ENCODE peak calls at places on chromosomes 11 and 22, in nine cellular contexts. One of them, this sample, is unnamed.

GRCh38 chr11:126109941-126110731 is 47.5 kb upstream of the CDON start:
- DNase-seq in HL-60: no peak
- DNase-seq in SK-N-SH: no peak
- DNase-seq in prostate gland: no peak
- DNase-seq in HCT116: no peak
- DNase-seq in transverse colon: no peak
- DNase-seq in suprapubic skin: no peak
- DNase-seq in GM12878: no peak
- DNase-seq in stomach: no peak
- DNase-seq in this sample: no peak

GRCh38 chr11:106624377-106624776 is 393.9 kb downstream of the GUCY1A2 start:
- DNase-seq in suprapubic skin: no peak
- DNase-seq in transverse colon: no peak
- DNase-seq in GM12878: no peak
- DNase-seq in HL-60: no peak
- DNase-seq in SK-N-SH: no peak
- DNase-seq in stomach: no peak
- DNase-seq in HCT116: no peak
- DNase-seq in prostate gland: no peak
- DNase-seq in this sample: no peak

GRCh38 chr11:3165152-3165705 is at the start of gene OSBPL5:
- DNase-seq in prostate gland: peak; percentile 68
- DNase-seq in SK-N-SH: peak; percentile 90
- DNase-seq in stomach: peak; percentile 79
- DNase-seq in suprapubic skin: peak; percentile 87
- DNase-seq in HL-60: peak; percentile 71
- DNase-seq in transverse colon: peak; percentile 82
- DNase-seq in GM12878: no peak
- DNase-seq in HCT116: no peak
- DNase-seq in this sample: no peak

GRCh38 chr11:66267379-66268209 is 845 bp upstream of the RAB1B start:
- DNase-seq in HL-60: peak; percentile 74
- DNase-seq in GM12878: peak; percentile 54
- DNase-seq in prostate gland: peak; percentile 85
- DNase-seq in suprapubic skin: peak; percentile 94
- DNase-seq in transverse colon: peak; percentile 92
- DNase-seq in stomach: peak; percentile 89
- DNase-seq in HCT116: peak; percentile 69
- DNase-seq in SK-N-SH: peak; percentile 96
- DNase-seq in this sample: peak; percentile 53

GRCh38 chr22:42437488-42438292 is 5.5 kb upstream of the NFAM1 start:
- DNase-seq in suprapubic skin: peak; percentile 93
- DNase-seq in transverse colon: peak; percentile 82
- DNase-seq in GM12878: peak; percentile 84
- DNase-seq in HL-60: peak; percentile 80
- DNase-seq in stomach: peak; percentile 78
- DNase-seq in SK-N-SH: peak; percentile 82
- DNase-seq in HCT116: peak; percentile 51
- DNase-seq in prostate gland: no peak
- DNase-seq in this sample: peak; percentile 39

GRCh38 chr11:132448334-132448995 is 1078.0 kb downstream of the NTM start:
- DNase-seq in SK-N-SH: no peak
- DNase-seq in transverse colon: no peak
- DNase-seq in GM12878: no peak
- DNase-seq in prostate gland: no peak
- DNase-seq in HCT116: no peak
- DNase-seq in stomach: no peak
- DNase-seq in HL-60: no peak
- DNase-seq in suprapubic skin: no peak
- DNase-seq in this sample: no peak

GRCh38 chr11:2268911-2269600 is 1.3 kb downstream of the ASCL2 start:
- DNase-seq in suprapubic skin: peak; percentile 80
- DNase-seq in HL-60: peak; percentile 89
- DNase-seq in stomach: peak; percentile 65
- DNase-seq in GM12878: no peak
- DNase-seq in transverse colon: peak; percentile 48
- DNase-seq in HCT116: no peak
- DNase-seq in prostate gland: peak; percentile 72
- DNase-seq in SK-N-SH: peak; percentile 64
- DNase-seq in this sample: no peak

GRCh38 chr22:49107561-49107960 is 720.1 kb downstream of the BRD1 start:
- DNase-seq in HCT116: no peak
- DNase-seq in suprapubic skin: no peak
- DNase-seq in transverse colon: no peak
- DNase-seq in HL-60: no peak
- DNase-seq in stomach: no peak
- DNase-seq in prostate gland: no peak
- DNase-seq in GM12878: no peak
- DNase-seq in SK-N-SH: no peak
- DNase-seq in this sample: no peak

GRCh38 chr11:40877256-40877655 is 582.2 kb downstream of the LRRC4C start:
- DNase-seq in stomach: no peak
- DNase-seq in HL-60: no peak
- DNase-seq in HCT116: no peak
- DNase-seq in transverse colon: no peak
- DNase-seq in prostate gland: no peak
- DNase-seq in GM12878: no peak
- DNase-seq in SK-N-SH: no peak
- DNase-seq in suprapubic skin: no peak
- DNase-seq in this sample: no peak

GRCh38 chr22:46537946-46538815 is 761 bp upstream of the CELSR1 start:
- DNase-seq in HL-60: no peak
- DNase-seq in stomach: no peak
- DNase-seq in prostate gland: no peak
- DNase-seq in HCT116: no peak
- DNase-seq in SK-N-SH: peak; percentile 69
- DNase-seq in suprapubic skin: no peak
- DNase-seq in transverse colon: no peak
- DNase-seq in GM12878: no peak
- DNase-seq in this sample: no peak

GRCh38 chr11:75380716-75381420 is 18.4 kb upstream of the RPS3 start:
- DNase-seq in GM12878: no peak
- DNase-seq in stomach: no peak
- DNase-seq in prostate gland: no peak
- DNase-seq in SK-N-SH: no peak
- DNase-seq in suprapubic skin: no peak
- DNase-seq in HCT116: no peak
- DNase-seq in HL-60: peak; percentile 78
- DNase-seq in transverse colon: peak; percentile 61
- DNase-seq in this sample: no peak

GRCh38 chr22:31103899-31104694 is 3.3 kb downstream of the SELENOM start:
- DNase-seq in HL-60: no peak
- DNase-seq in prostate gland: no peak
- DNase-seq in stomach: no peak
- DNase-seq in SK-N-SH: no peak
- DNase-seq in transverse colon: no peak
- DNase-seq in suprapubic skin: no peak
- DNase-seq in GM12878: no peak
- DNase-seq in HCT116: no peak
- DNase-seq in this sample: no peak

GRCh38 chr22:31106001-31106571 is 1.3 kb downstream of the SELENOM start:
- DNase-seq in suprapubic skin: no peak
- DNase-seq in HL-60: no peak
- DNase-seq in GM12878: no peak
- DNase-seq in SK-N-SH: no peak
- DNase-seq in transverse colon: no peak
- DNase-seq in HCT116: no peak
- DNase-seq in prostate gland: no peak
- DNase-seq in stomach: no peak
- DNase-seq in this sample: no peak

GRCh38 chr22:31103111-31103510 is 4.3 kb downstream of the SELENOM start:
- DNase-seq in stomach: no peak
- DNase-seq in suprapubic skin: no peak
- DNase-seq in prostate gland: no peak
- DNase-seq in SK-N-SH: no peak
- DNase-seq in HCT116: no peak
- DNase-seq in GM12878: no peak
- DNase-seq in HL-60: no peak
- DNase-seq in transverse colon: no peak
- DNase-seq in this sample: no peak

GRCh38 chr22:31105282-31105929 is 2.0 kb downstream of the SELENOM start:
- DNase-seq in SK-N-SH: no peak
- DNase-seq in GM12878: no peak
- DNase-seq in stomach: no peak
- DNase-seq in HCT116: no peak
- DNase-seq in HL-60: no peak
- DNase-seq in transverse colon: no peak
- DNase-seq in prostate gland: no peak
- DNase-seq in suprapubic skin: no peak
- DNase-seq in this sample: no peak

DNA sequence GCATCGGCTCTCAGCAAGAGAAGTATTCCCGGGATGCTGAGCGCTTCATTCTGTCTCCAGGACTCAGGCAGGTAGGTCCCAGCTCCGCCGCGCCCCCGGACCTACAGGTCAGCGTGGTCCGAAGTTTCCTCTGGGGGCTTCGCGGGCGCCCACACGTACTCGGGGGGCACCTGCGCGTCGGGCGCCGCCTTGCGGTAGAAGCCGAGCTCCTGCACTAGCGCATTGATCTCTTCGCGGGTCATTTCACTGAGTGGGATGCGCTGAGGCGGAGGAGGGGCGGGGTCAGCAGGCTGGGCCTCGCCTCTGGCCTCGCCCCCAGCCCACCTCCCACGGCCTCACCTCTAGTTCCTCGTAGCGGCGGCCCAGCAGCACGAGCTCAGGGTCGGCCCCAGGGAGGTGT is 2.5 kb downstream of the SELENOM start:
- DNase-seq in transverse colon: no peak
- DNase-seq in GM12878: no peak
- DNase-seq in suprapubic skin: no peak
- DNase-seq in HL-60: no peak
- DNase-seq in HCT116: no peak
- DNase-seq in stomach: no peak
- DNase-seq in prostate gland: no peak
- DNase-seq in SK-N-SH: no peak
- DNase-seq in this sample: no peak
- TF ChIP-seq CTCF in transverse colon: no peak
- TF ChIP-seq CTCF in GM12878: peak; percentile 43
- TF ChIP-seq CTCF in suprapubic skin: no peak
- TF ChIP-seq CTCF in HL-60: no peak
- TF ChIP-seq CTCF in HCT116: no peak
- TF ChIP-seq CTCF in stomach: peak; percentile 16
- TF ChIP-seq CTCF in prostate gland: no peak
- TF ChIP-seq CTCF in SK-N-SH: no peak
- TF ChIP-seq CTCF in this sample: no peak

DNA sequence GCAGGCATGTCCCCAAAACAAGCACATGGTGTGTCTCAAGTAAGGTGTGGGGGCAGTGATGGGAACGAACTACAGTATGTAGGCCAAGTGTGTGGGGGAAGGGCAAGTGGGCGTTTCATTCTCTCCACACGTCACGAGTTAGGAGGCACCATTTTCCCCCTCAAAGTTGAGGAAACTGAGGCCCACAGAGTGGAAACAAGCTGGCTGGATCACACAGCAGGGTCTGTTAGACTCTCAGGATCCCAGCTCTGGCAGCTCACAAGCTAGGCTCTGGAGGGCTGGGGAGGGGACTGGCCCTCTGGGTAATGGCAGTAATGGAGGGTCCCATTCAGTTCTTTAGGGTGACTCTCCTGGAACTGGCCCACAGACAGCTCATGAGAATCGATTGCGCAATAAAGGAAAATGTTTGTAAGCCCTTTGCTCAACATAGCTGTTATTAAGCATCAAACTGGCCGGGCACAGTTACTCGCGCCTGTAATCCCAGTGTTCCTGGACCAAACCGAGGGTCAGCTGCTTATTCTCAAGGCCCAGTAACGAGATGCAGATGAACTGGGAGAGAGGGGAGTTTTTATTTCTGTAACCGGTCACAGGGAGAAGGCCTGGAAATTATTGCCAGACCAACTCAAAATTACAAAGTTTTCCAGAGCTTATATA is 24.1 kb upstream of the TUB start:
- DNase-seq in HL-60: no peak
- DNase-seq in transverse colon: peak; percentile 39
- DNase-seq in HCT116: no peak
- DNase-seq in prostate gland: no peak
- DNase-seq in stomach: peak; percentile 26
- DNase-seq in SK-N-SH: no peak
- DNase-seq in GM12878: no peak
- DNase-seq in suprapubic skin: peak; percentile 92
- DNase-seq in this sample: no peak
- TF ChIP-seq POLR2AphosphoS5 in HL-60: no peak
- TF ChIP-seq POLR2AphosphoS5 in transverse colon: peak; percentile 50
- TF ChIP-seq POLR2AphosphoS5 in HCT116: no peak
- TF ChIP-seq POLR2AphosphoS5 in prostate gland: no peak
- TF ChIP-seq POLR2AphosphoS5 in stomach: peak; percentile 64
- TF ChIP-seq POLR2AphosphoS5 in SK-N-SH: no peak
- TF ChIP-seq POLR2AphosphoS5 in GM12878: no peak
- TF ChIP-seq POLR2AphosphoS5 in suprapubic skin: peak; percentile 78
- TF ChIP-seq POLR2AphosphoS5 in this sample: no peak

DNA sequence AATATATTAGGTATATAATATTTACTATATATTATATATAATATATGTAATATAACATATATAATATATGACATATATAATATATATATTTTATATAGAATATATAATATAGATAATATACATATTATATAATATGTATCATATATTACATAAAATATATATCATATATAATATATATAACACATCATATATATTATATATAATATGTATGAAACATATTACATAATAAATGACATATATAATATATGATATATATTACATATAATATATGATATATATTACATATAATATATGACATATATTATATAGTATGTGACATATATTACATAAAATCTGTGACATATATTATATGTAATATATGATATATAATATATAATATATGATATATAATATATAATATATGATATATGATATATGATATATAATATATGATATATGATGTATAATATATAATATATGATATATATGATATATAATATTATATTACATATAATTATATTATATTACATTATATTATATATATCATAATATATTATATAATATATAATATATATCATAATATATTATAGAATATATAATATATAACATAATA is 119.5 kb upstream of the RIMBP3 start:
- DNase-seq in HCT116: no peak
- DNase-seq in GM12878: no peak
- DNase-seq in prostate gland: no peak
- DNase-seq in suprapubic skin: no peak
- DNase-seq in transverse colon: no peak
- DNase-seq in stomach: no peak
- DNase-seq in SK-N-SH: no peak
- DNase-seq in HL-60: no peak
- DNase-seq in this sample: no peak
- TF ChIP-seq CTCF in HCT116: no peak
- TF ChIP-seq CTCF in GM12878: no peak
- TF ChIP-seq CTCF in prostate gland: no peak
- TF ChIP-seq CTCF in suprapubic skin: no peak
- TF ChIP-seq CTCF in transverse colon: no peak
- TF ChIP-seq CTCF in stomach: no peak
- TF ChIP-seq CTCF in SK-N-SH: no peak
- TF ChIP-seq CTCF in HL-60: no peak
- TF ChIP-seq CTCF in this sample: no peak

DNA sequence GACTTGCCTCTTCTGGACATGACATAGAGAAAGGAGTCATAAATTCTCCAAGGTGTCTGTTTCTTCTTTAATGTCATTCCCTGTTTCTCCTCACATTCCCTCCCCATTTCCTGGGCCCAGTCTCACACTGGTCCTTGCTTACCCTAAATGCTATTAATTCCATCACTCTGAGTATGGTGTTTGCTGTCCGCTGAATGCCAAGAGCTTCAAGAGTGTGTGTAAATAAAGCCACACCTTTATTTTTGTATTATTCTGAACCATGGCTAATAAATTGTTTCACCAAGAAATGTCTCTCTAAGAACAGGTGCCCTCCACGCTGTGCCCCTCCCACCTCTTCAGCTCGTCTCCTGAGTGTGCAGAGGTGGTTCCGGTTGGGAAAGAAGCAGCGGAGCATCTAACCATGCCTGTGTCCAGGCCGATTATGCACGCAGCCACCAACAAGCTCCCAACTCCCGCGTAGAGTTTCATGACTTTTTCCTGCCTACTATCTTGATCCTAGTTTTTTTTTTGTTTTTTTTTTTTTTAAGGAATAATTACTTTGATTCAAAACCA is 8.6 kb downstream of the TMEM121B start:
- DNase-seq in SK-N-SH: no peak
- DNase-seq in suprapubic skin: no peak
- DNase-seq in HL-60: no peak
- DNase-seq in HCT116: no peak
- DNase-seq in prostate gland: peak; percentile 29
- DNase-seq in stomach: no peak
- DNase-seq in GM12878: no peak
- DNase-seq in transverse colon: no peak
- DNase-seq in this sample: no peak
- TF ChIP-seq POLR2AphosphoS5 in SK-N-SH: no peak
- TF ChIP-seq POLR2AphosphoS5 in suprapubic skin: no peak
- TF ChIP-seq POLR2AphosphoS5 in HL-60: no peak
- TF ChIP-seq POLR2AphosphoS5 in HCT116: no peak
- TF ChIP-seq POLR2AphosphoS5 in prostate gland: peak; percentile 33
- TF ChIP-seq POLR2AphosphoS5 in stomach: no peak
- TF ChIP-seq POLR2AphosphoS5 in GM12878: no peak
- TF ChIP-seq POLR2AphosphoS5 in transverse colon: no peak
- TF ChIP-seq POLR2AphosphoS5 in this sample: no peak

This sample was measured in Panc1.